ENCODE peak calls at places on chromosome X, in six cellular contexts. One of them, this sample, is unnamed.

GRCh38 chrX:75623535-75623934 is 100.7 kb upstream of the ZDHHC15 start:
- DNase-seq in Calu3: no peak
- DNase-seq in NCI-H748 treated with DMSO at 0.1 percent for 48 hours: no peak
- DNase-seq in AG04450: no peak
- DNase-seq in NCI-H526: no peak
- DNase-seq in lung: no peak
- DNase-seq in this sample: no peak

GRCh38 chrX:150148749-150149672 is 210.7 kb upstream of the EOLA2 start:
- DNase-seq in lung: no peak
- DNase-seq in NCI-H526: no peak
- DNase-seq in NCI-H748 treated with DMSO at 0.1 percent for 48 hours: no peak
- DNase-seq in Calu3: no peak
- DNase-seq in AG04450: no peak
- DNase-seq in this sample: no peak

GRCh38 chrX:39301041-39301440 is 499.8 kb downstream of the MID1IP1 start:
- DNase-seq in Calu3: no peak
- DNase-seq in AG04450: no peak
- DNase-seq in NCI-H526: no peak
- DNase-seq in NCI-H748 treated with DMSO at 0.1 percent for 48 hours: no peak
- DNase-seq in lung: no peak
- DNase-seq in this sample: no peak

GRCh38 chrX:152926923-152927322 is 29.1 kb downstream of the ZNF185 start:
- DNase-seq in NCI-H526: no peak
- DNase-seq in Calu3: no peak
- DNase-seq in NCI-H748 treated with DMSO at 0.1 percent for 48 hours: no peak
- DNase-seq in lung: no peak
- DNase-seq in AG04450: no peak
- DNase-seq in this sample: no peak

GRCh38 chrX:68995780-68996551 is 167.1 kb downstream of the EFNB1 start:
- DNase-seq in NCI-H748 treated with DMSO at 0.1 percent for 48 hours: no peak
- DNase-seq in Calu3: no peak
- DNase-seq in lung: no peak
- DNase-seq in AG04450: peak; percentile 48
- DNase-seq in NCI-H526: no peak
- DNase-seq in this sample: no peak

GRCh38 chrX:136880003-136880451 is 498 bp downstream of the RBMX start:
- DNase-seq in NCI-H526: no peak
- DNase-seq in lung: peak; percentile 28
- DNase-seq in NCI-H748 treated with DMSO at 0.1 percent for 48 hours: peak; percentile 9
- DNase-seq in Calu3: peak; percentile 14
- DNase-seq in AG04450: no peak
- DNase-seq in this sample: peak; percentile 5

GRCh38 chrX:2316534-2316933 is 184.2 kb downstream of the DHRSX start:
- DNase-seq in Calu3: no peak
- DNase-seq in lung: no peak
- DNase-seq in AG04450: no peak
- DNase-seq in NCI-H526: no peak
- DNase-seq in NCI-H748 treated with DMSO at 0.1 percent for 48 hours: no peak
- DNase-seq in this sample: no peak

GRCh38 chrX:68717663-68718442 is 70.4 kb downstream of the STARD8 start:
- DNase-seq in lung: no peak
- DNase-seq in AG04450: no peak
- DNase-seq in NCI-H748 treated with DMSO at 0.1 percent for 48 hours: no peak
- DNase-seq in NCI-H526: no peak
- DNase-seq in Calu3: no peak
- DNase-seq in this sample: no peak

GRCh38 chrX:29136904-29137303 is 549.7 kb downstream of the IL1RAPL1 start:
- DNase-seq in NCI-H748 treated with DMSO at 0.1 percent for 48 hours: no peak
- DNase-seq in NCI-H526: no peak
- DNase-seq in Calu3: no peak
- DNase-seq in lung: no peak
- DNase-seq in AG04450: no peak
- DNase-seq in this sample: no peak

GRCh38 chrX:47145408-47146120 is 543 bp downstream of the RBM10 start:
- DNase-seq in lung: no peak
- DNase-seq in Calu3: no peak
- DNase-seq in AG04450: no peak
- DNase-seq in NCI-H526: peak; percentile 22
- DNase-seq in NCI-H748 treated with DMSO at 0.1 percent for 48 hours: no peak
- DNase-seq in this sample: peak; percentile 57